ENCODE peak calls at places on chromosome 21, in ten cellular contexts. E, F, Z, C, W, H, U, S, G and I are unnamed samples.

GRCh38 chr21:44431300-44431699 is 24.0 kb upstream of the LRRC3 start:
- DNase-seq in F (no peak), H (no peak), S (no peak), E (no peak), U (no peak), C (no peak), G (no peak), Z (no peak), W (no peak), I (no peak)

GRCh38 chr21:46603228-46603627 is 1.7 kb downstream of the S100B start:
- DNase-seq in F (no peak), G (peak; percentile 29), W (peak; percentile 21), H (no peak), S (no peak), Z (no peak), C (no peak), U (no peak), E (no peak), I (no peak)

GRCh38 chr21:17859661-17860060 is 40.5 kb upstream of the C21orf91 start:
- DNase-seq in W (no peak), F (no peak), H (no peak), U (no peak), Z (no peak), E (no peak), G (no peak), C (no peak), S (no peak), I (no peak)

GRCh38 chr21:36980280-36981048 is 14.0 kb upstream of the HLCS start:
- DNase-seq in W (no peak), E (no peak), G (peak; percentile 6), Z (no peak), C (no peak), U (peak; percentile 31), S (peak; percentile 50), F (no peak), H (no peak), I (no peak)

GRCh38 chr21:36709030-36709867 is 10.3 kb downstream of the SIM2 start:
- DNase-seq in S (no peak), W (no peak), U (no peak), F (no peak), E (no peak), Z (no peak), G (no peak), C (no peak), H (no peak), I (no peak)

GRCh38 chr21:44532165-44532564 is 7.8 kb downstream of the KRTAP10-1 start:
- DNase-seq in W (no peak), H (no peak), G (no peak), E (no peak), Z (no peak), S (no peak), U (no peak), F (no peak), C (no peak), I (no peak)

GRCh38 chr21:38925923-38926322 is 120.2 kb downstream of the ETS2 start:
- DNase-seq in C (no peak), E (no peak), F (no peak), S (no peak), U (peak; percentile 88), H (peak; percentile 71), Z (no peak), G (peak; percentile 93), W (no peak), I (peak; percentile 3)

GRCh38 chr21:44433791-44434567 is 21.3 kb upstream of the LRRC3 start:
- DNase-seq in W (no peak), E (no peak), H (no peak), Z (no peak), C (no peak), U (no peak), F (no peak), S (no peak), G (no peak), I (no peak)

GRCh38 chr21:38628426-38628825 is 130.1 kb upstream of the ERG start:
- DNase-seq in H (no peak), U (no peak), G (no peak), Z (no peak), F (no peak), W (no peak), C (no peak), S (no peak), E (no peak), I (no peak)

GRCh38 chr21:42010507-42011493 is 640 bp upstream of the ZBTB21 start:
- DNase-seq in E (peak; percentile 59), Z (peak; percentile 11), S (peak; percentile 57), F (peak; percentile 35), G (no peak), W (no peak), H (peak; percentile 21), U (peak; percentile 35), C (peak; percentile 22), I (no peak)

GRCh38 chr21:33884361-33885157 is 31.0 kb downstream of the ATP5PO start:
- DNase-seq in W (no peak), U (no peak), E (no peak), G (peak; percentile 82), F (no peak), C (no peak), H (no peak), S (no peak), Z (no peak), I (no peak)

GRCh38 chr21:34722684-34723300 is 54.0 kb downstream of the CLIC6 start:
- DNase-seq in U (no peak), H (peak; percentile 33), F (peak; percentile 64), E (peak; percentile 65), W (no peak), Z (no peak), G (no peak), S (no peak), C (no peak), I (no peak)

GRCh38 chr21:42411197-42411869 is 7.6 kb downstream of the UBASH3A start:
- DNase-seq in W (no peak), C (no peak), H (no peak), S (no peak), U (no peak), F (no peak), G (no peak), E (peak; percentile 68), Z (no peak), I (no peak)

GRCh38 chr21:36658926-36659325 is 40.0 kb upstream of the SIM2 start:
- DNase-seq in S (no peak), H (no peak), W (no peak), F (no peak), Z (no peak), E (no peak), U (no peak), C (no peak), G (no peak), I (no peak)

GRCh38 chr21:33325222-33326067 is 675 bp downstream of the IFNAR1 start:
- DNase-seq in G (peak; percentile 65), H (peak; percentile 49), S (peak; percentile 56), C (peak; percentile 68), F (peak; percentile 44), U (peak; percentile 75), W (peak; percentile 73), Z (peak; percentile 52), E (peak; percentile 76), I (peak; percentile 57)

GRCh38 chr21:45049725-45050359 is 24.5 kb upstream of the ADARB1 start:
- DNase-seq in Z (no peak), W (no peak), G (no peak), F (no peak), H (no peak), C (no peak), U (peak; percentile 43), E (no peak), S (no peak), I (no peak)

GRCh38 chr21:46323710-46324389 is at the start of the genes C21orf58 and PCNT:
- DNase-seq in Z (peak; percentile 95), E (peak; percentile 97), U (peak; percentile 99), F (peak; percentile 99), W (peak; percentile 94), H (peak; percentile 97), G (peak; percentile 100), S (peak; percentile 96), C (peak; percentile 99), I (peak; percentile 97)

GRCh38 chr21:25561668-25562641 is 45.3 kb downstream of the MRPL39 start:
- DNase-seq in Z (peak; percentile 37), W (no peak), S (peak; percentile 51), E (peak; percentile 86), U (peak; percentile 74), C (peak; percentile 57), F (peak; percentile 73), H (peak; percentile 44), G (peak; percentile 66), I (peak; percentile 70)

GRCh38 chr21:46391773-46392172 is 66.9 kb upstream of the DIP2A start:
- DNase-seq in C (no peak), Z (no peak), U (no peak), F (no peak), E (no peak), G (no peak), S (no peak), W (no peak), H (no peak), I (no peak)